ENCODE peak calls at places on chromosomes 7 and 10, in ten cellular contexts. One of them, this sample, is unnamed.

GRCh38 chr7:71488308-71488707 is 356.4 kb downstream of the GALNT17 start:
- DNase-seq in GOT3: no peak
- DNase-seq in heart right ventricle: no peak
- DNase-seq in stimulated activated effector memory CD8-positive, alpha-beta T cell treated with anti-CD3 and anti-CD28 coated beads, Interleukin-12 subunit alpha, Interleukin-12 subunit beta, amount 100 ng/mL, for 72 hours: no peak
- DNase-seq in GM23338: no peak
- DNase-seq in AG10803: peak
- DNase-seq in EH: no peak
- DNase-seq in AG08395: peak
- DNase-seq in cardiac muscle cell: no peak
- DNase-seq in germinal center: no peak
- DNase-seq in this sample: peak

GRCh38 chr7:22039696-22040095 is 94.0 kb upstream of the CDCA7L start:
- DNase-seq in germinal center: no peak
- DNase-seq in cardiac muscle cell: no peak
- DNase-seq in AG10803: no peak
- DNase-seq in GM23338: no peak
- DNase-seq in GOT3: no peak
- DNase-seq in heart right ventricle: no peak
- DNase-seq in EH: no peak
- DNase-seq in AG08395: no peak
- DNase-seq in stimulated activated effector memory CD8-positive, alpha-beta T cell treated with anti-CD3 and anti-CD28 coated beads, Interleukin-12 subunit alpha, Interleukin-12 subunit beta, amount 100 ng/mL, for 72 hours: no peak
- DNase-seq in this sample: no peak

GRCh38 chr7:80411621-80412020 is 100.2 kb downstream of the GNAT3 start:
- DNase-seq in GM23338: no peak
- DNase-seq in GOT3: no peak
- DNase-seq in germinal center: no peak
- DNase-seq in AG08395: peak
- DNase-seq in EH: peak
- DNase-seq in AG10803: peak
- DNase-seq in cardiac muscle cell: no peak
- DNase-seq in stimulated activated effector memory CD8-positive, alpha-beta T cell treated with anti-CD3 and anti-CD28 coated beads, Interleukin-12 subunit alpha, Interleukin-12 subunit beta, amount 100 ng/mL, for 72 hours: no peak
- DNase-seq in heart right ventricle: no peak
- DNase-seq in this sample: no peak

GRCh38 chr10:6473430-6473829 is 106.6 kb downstream of the PRKCQ start:
- DNase-seq in stimulated activated effector memory CD8-positive, alpha-beta T cell treated with anti-CD3 and anti-CD28 coated beads, Interleukin-12 subunit alpha, Interleukin-12 subunit beta, amount 100 ng/mL, for 72 hours: no peak
- DNase-seq in cardiac muscle cell: no peak
- DNase-seq in GOT3: no peak
- DNase-seq in EH: peak
- DNase-seq in AG10803: no peak
- DNase-seq in AG08395: no peak
- DNase-seq in GM23338: no peak
- DNase-seq in heart right ventricle: no peak
- DNase-seq in germinal center: no peak
- DNase-seq in this sample: no peak

GRCh38 chr7:121266307-121266894 is 62.4 kb upstream of the WNT16 start:
- DNase-seq in stimulated activated effector memory CD8-positive, alpha-beta T cell treated with anti-CD3 and anti-CD28 coated beads, Interleukin-12 subunit alpha, Interleukin-12 subunit beta, amount 100 ng/mL, for 72 hours: no peak
- DNase-seq in AG10803: no peak
- DNase-seq in AG08395: no peak
- DNase-seq in cardiac muscle cell: no peak
- DNase-seq in heart right ventricle: no peak
- DNase-seq in germinal center: no peak
- DNase-seq in GOT3: no peak
- DNase-seq in EH: no peak
- DNase-seq in GM23338: no peak
- DNase-seq in this sample: no peak

GRCh38 chr7:150979706-150980390 is 1.7 kb upstream of the KCNH2 start:
- DNase-seq in AG10803: no peak
- DNase-seq in germinal center: no peak
- DNase-seq in GM23338: no peak
- DNase-seq in stimulated activated effector memory CD8-positive, alpha-beta T cell treated with anti-CD3 and anti-CD28 coated beads, Interleukin-12 subunit alpha, Interleukin-12 subunit beta, amount 100 ng/mL, for 72 hours: no peak
- DNase-seq in cardiac muscle cell: no peak
- DNase-seq in EH: no peak
- DNase-seq in heart right ventricle: no peak
- DNase-seq in AG08395: no peak
- DNase-seq in GOT3: no peak
- DNase-seq in this sample: no peak

GRCh38 chr10:78165172-78165571 is 131.5 kb downstream of the RPS24 start:
- DNase-seq in germinal center: no peak
- DNase-seq in stimulated activated effector memory CD8-positive, alpha-beta T cell treated with anti-CD3 and anti-CD28 coated beads, Interleukin-12 subunit alpha, Interleukin-12 subunit beta, amount 100 ng/mL, for 72 hours: no peak
- DNase-seq in GM23338: no peak
- DNase-seq in heart right ventricle: no peak
- DNase-seq in EH: no peak
- DNase-seq in AG10803: no peak
- DNase-seq in cardiac muscle cell: no peak
- DNase-seq in AG08395: no peak
- DNase-seq in GOT3: no peak
- DNase-seq in this sample: no peak

GRCh38 chr7:40680657-40681056 is 545.9 kb downstream of the SUGCT start:
- DNase-seq in stimulated activated effector memory CD8-positive, alpha-beta T cell treated with anti-CD3 and anti-CD28 coated beads, Interleukin-12 subunit alpha, Interleukin-12 subunit beta, amount 100 ng/mL, for 72 hours: no peak
- DNase-seq in GOT3: no peak
- DNase-seq in heart right ventricle: no peak
- DNase-seq in AG08395: no peak
- DNase-seq in AG10803: peak
- DNase-seq in GM23338: peak
- DNase-seq in cardiac muscle cell: no peak
- DNase-seq in germinal center: peak
- DNase-seq in EH: peak
- DNase-seq in this sample: peak

GRCh38 chr10:18713077-18713476 is 53.8 kb downstream of the ARL5B start:
- DNase-seq in AG08395: peak
- DNase-seq in GM23338: no peak
- DNase-seq in cardiac muscle cell: no peak
- DNase-seq in GOT3: no peak
- DNase-seq in EH: peak
- DNase-seq in heart right ventricle: no peak
- DNase-seq in stimulated activated effector memory CD8-positive, alpha-beta T cell treated with anti-CD3 and anti-CD28 coated beads, Interleukin-12 subunit alpha, Interleukin-12 subunit beta, amount 100 ng/mL, for 72 hours: no peak
- DNase-seq in germinal center: no peak
- DNase-seq in AG10803: peak
- DNase-seq in this sample: peak

GRCh38 chr7:128381161-128381821 is 19.8 kb upstream of the PRRT4 start:
- DNase-seq in AG10803: no peak
- DNase-seq in GM23338: peak
- DNase-seq in germinal center: peak
- DNase-seq in EH: no peak
- DNase-seq in GOT3: no peak
- DNase-seq in cardiac muscle cell: peak
- DNase-seq in heart right ventricle: no peak
- DNase-seq in stimulated activated effector memory CD8-positive, alpha-beta T cell treated with anti-CD3 and anti-CD28 coated beads, Interleukin-12 subunit alpha, Interleukin-12 subunit beta, amount 100 ng/mL, for 72 hours: peak
- DNase-seq in AG08395: no peak
- DNase-seq in this sample: no peak

GRCh38 chr7:65438593-65438992 is 64.9 kb downstream of the ZNF92 start:
- DNase-seq in EH: peak
- DNase-seq in cardiac muscle cell: no peak
- DNase-seq in GOT3: no peak
- DNase-seq in stimulated activated effector memory CD8-positive, alpha-beta T cell treated with anti-CD3 and anti-CD28 coated beads, Interleukin-12 subunit alpha, Interleukin-12 subunit beta, amount 100 ng/mL, for 72 hours: no peak
- DNase-seq in heart right ventricle: no peak
- DNase-seq in germinal center: no peak
- DNase-seq in AG08395: peak
- DNase-seq in GM23338: no peak
- DNase-seq in AG10803: peak
- DNase-seq in this sample: peak

GRCh38 chr10:69684020-69684980 is 54.3 kb downstream of the FAM241B start:
- DNase-seq in heart right ventricle: peak
- DNase-seq in GOT3: no peak
- DNase-seq in EH: peak
- DNase-seq in cardiac muscle cell: peak
- DNase-seq in GM23338: no peak
- DNase-seq in AG10803: no peak
- DNase-seq in AG08395: peak
- DNase-seq in stimulated activated effector memory CD8-positive, alpha-beta T cell treated with anti-CD3 and anti-CD28 coated beads, Interleukin-12 subunit alpha, Interleukin-12 subunit beta, amount 100 ng/mL, for 72 hours: no peak
- DNase-seq in germinal center: no peak
- DNase-seq in this sample: peak

GRCh38 chr10:88149906-88150305 is 286.5 kb downstream of the PTEN start:
- DNase-seq in AG10803: peak
- DNase-seq in GM23338: no peak
- DNase-seq in AG08395: peak
- DNase-seq in GOT3: no peak
- DNase-seq in EH: peak
- DNase-seq in heart right ventricle: no peak
- DNase-seq in cardiac muscle cell: no peak
- DNase-seq in stimulated activated effector memory CD8-positive, alpha-beta T cell treated with anti-CD3 and anti-CD28 coated beads, Interleukin-12 subunit alpha, Interleukin-12 subunit beta, amount 100 ng/mL, for 72 hours: no peak
- DNase-seq in germinal center: no peak
- DNase-seq in this sample: no peak

GRCh38 chr10:33352154-33352553 is 17.7 kb upstream of the NRP1 start:
- DNase-seq in cardiac muscle cell: no peak
- DNase-seq in stimulated activated effector memory CD8-positive, alpha-beta T cell treated with anti-CD3 and anti-CD28 coated beads, Interleukin-12 subunit alpha, Interleukin-12 subunit beta, amount 100 ng/mL, for 72 hours: no peak
- DNase-seq in GOT3: no peak
- DNase-seq in GM23338: no peak
- DNase-seq in AG10803: no peak
- DNase-seq in AG08395: peak
- DNase-seq in germinal center: no peak
- DNase-seq in EH: peak
- DNase-seq in heart right ventricle: no peak
- DNase-seq in this sample: peak

GRCh38 chr7:16978358-16979244 is 96.8 kb upstream of the AGR3 start:
- DNase-seq in heart right ventricle: no peak
- DNase-seq in germinal center: no peak
- DNase-seq in GOT3: no peak
- DNase-seq in stimulated activated effector memory CD8-positive, alpha-beta T cell treated with anti-CD3 and anti-CD28 coated beads, Interleukin-12 subunit alpha, Interleukin-12 subunit beta, amount 100 ng/mL, for 72 hours: no peak
- DNase-seq in GM23338: peak
- DNase-seq in EH: peak
- DNase-seq in cardiac muscle cell: no peak
- DNase-seq in AG08395: peak
- DNase-seq in AG10803: peak
- DNase-seq in this sample: peak

GRCh38 chr10:3924344-3924743 is 139.3 kb upstream of the KLF6 start:
- DNase-seq in germinal center: no peak
- DNase-seq in GOT3: no peak
- DNase-seq in EH: peak
- DNase-seq in AG10803: peak
- DNase-seq in heart right ventricle: no peak
- DNase-seq in GM23338: no peak
- DNase-seq in AG08395: peak
- DNase-seq in stimulated activated effector memory CD8-positive, alpha-beta T cell treated with anti-CD3 and anti-CD28 coated beads, Interleukin-12 subunit alpha, Interleukin-12 subunit beta, amount 100 ng/mL, for 72 hours: no peak
- DNase-seq in cardiac muscle cell: no peak
- DNase-seq in this sample: peak

GRCh38 chr7:2966466-2967078 is 77.1 kb downstream of the CARD11 start:
- DNase-seq in AG08395: no peak
- DNase-seq in GOT3: no peak
- DNase-seq in GM23338: no peak
- DNase-seq in cardiac muscle cell: no peak
- DNase-seq in EH: no peak
- DNase-seq in stimulated activated effector memory CD8-positive, alpha-beta T cell treated with anti-CD3 and anti-CD28 coated beads, Interleukin-12 subunit alpha, Interleukin-12 subunit beta, amount 100 ng/mL, for 72 hours: no peak
- DNase-seq in AG10803: no peak
- DNase-seq in germinal center: no peak
- DNase-seq in heart right ventricle: no peak
- DNase-seq in this sample: no peak

GRCh38 chr10:96281444-96282029 is 10.2 kb upstream of the BLNK start:
- DNase-seq in cardiac muscle cell: no peak
- DNase-seq in AG08395: no peak
- DNase-seq in stimulated activated effector memory CD8-positive, alpha-beta T cell treated with anti-CD3 and anti-CD28 coated beads, Interleukin-12 subunit alpha, Interleukin-12 subunit beta, amount 100 ng/mL, for 72 hours: no peak
- DNase-seq in EH: no peak
- DNase-seq in GOT3: no peak
- DNase-seq in AG10803: no peak
- DNase-seq in germinal center: no peak
- DNase-seq in GM23338: no peak
- DNase-seq in heart right ventricle: no peak
- DNase-seq in this sample: no peak

GRCh38 chr10:52706347-52707070 is 66.1 kb downstream of the MBL2 start:
- DNase-seq in germinal center: no peak
- DNase-seq in AG08395: peak
- DNase-seq in AG10803: peak
- DNase-seq in cardiac muscle cell: no peak
- DNase-seq in stimulated activated effector memory CD8-positive, alpha-beta T cell treated with anti-CD3 and anti-CD28 coated beads, Interleukin-12 subunit alpha, Interleukin-12 subunit beta, amount 100 ng/mL, for 72 hours: no peak
- DNase-seq in GM23338: no peak
- DNase-seq in heart right ventricle: no peak
- DNase-seq in GOT3: no peak
- DNase-seq in EH: peak
- DNase-seq in this sample: peak

GRCh38 chr7:101586078-101586941 is 42.8 kb downstream of the MYL10 start:
- DNase-seq in GOT3: no peak
- DNase-seq in cardiac muscle cell: no peak
- DNase-seq in GM23338: peak
- DNase-seq in germinal center: no peak
- DNase-seq in heart right ventricle: no peak
- DNase-seq in AG10803: no peak
- DNase-seq in stimulated activated effector memory CD8-positive, alpha-beta T cell treated with anti-CD3 and anti-CD28 coated beads, Interleukin-12 subunit alpha, Interleukin-12 subunit beta, amount 100 ng/mL, for 72 hours: no peak
- DNase-seq in AG08395: no peak
- DNase-seq in EH: no peak
- DNase-seq in this sample: no peak

GRCh38 chr10:91909178-91909677 is at the start of gene FGFBP3:
- DNase-seq in stimulated activated effector memory CD8-positive, alpha-beta T cell treated with anti-CD3 and anti-CD28 coated beads, Interleukin-12 subunit alpha, Interleukin-12 subunit beta, amount 100 ng/mL, for 72 hours: no peak
- DNase-seq in AG10803: peak
- DNase-seq in GOT3: no peak
- DNase-seq in germinal center: no peak
- DNase-seq in GM23338: peak
- DNase-seq in EH: peak
- DNase-seq in heart right ventricle: no peak
- DNase-seq in AG08395: no peak
- DNase-seq in cardiac muscle cell: peak
- DNase-seq in this sample: peak

GRCh38 chr10:74956555-74957111 is 130.2 kb downstream of the KAT6B start:
- DNase-seq in AG08395: no peak
- DNase-seq in AG10803: no peak
- DNase-seq in germinal center: no peak
- DNase-seq in GOT3: no peak
- DNase-seq in stimulated activated effector memory CD8-positive, alpha-beta T cell treated with anti-CD3 and anti-CD28 coated beads, Interleukin-12 subunit alpha, Interleukin-12 subunit beta, amount 100 ng/mL, for 72 hours: no peak
- DNase-seq in GM23338: no peak
- DNase-seq in heart right ventricle: no peak
- DNase-seq in EH: no peak
- DNase-seq in cardiac muscle cell: no peak
- DNase-seq in this sample: no peak

GRCh38 chr10:30502266-30503058 is 68.5 kb downstream of the MAP3K8 start:
- DNase-seq in AG08395: peak
- DNase-seq in GM23338: no peak
- DNase-seq in germinal center: peak
- DNase-seq in heart right ventricle: no peak
- DNase-seq in cardiac muscle cell: no peak
- DNase-seq in GOT3: no peak
- DNase-seq in stimulated activated effector memory CD8-positive, alpha-beta T cell treated with anti-CD3 and anti-CD28 coated beads, Interleukin-12 subunit alpha, Interleukin-12 subunit beta, amount 100 ng/mL, for 72 hours: peak
- DNase-seq in AG10803: peak
- DNase-seq in EH: peak
- DNase-seq in this sample: no peak

GRCh38 chr7:73366127-73366526 is 38.2 kb downstream of the FKBP6 start:
- DNase-seq in cardiac muscle cell: no peak
- DNase-seq in EH: no peak
- DNase-seq in stimulated activated effector memory CD8-positive, alpha-beta T cell treated with anti-CD3 and anti-CD28 coated beads, Interleukin-12 subunit alpha, Interleukin-12 subunit beta, amount 100 ng/mL, for 72 hours: no peak
- DNase-seq in GOT3: no peak
- DNase-seq in germinal center: no peak
- DNase-seq in AG10803: no peak
- DNase-seq in GM23338: no peak
- DNase-seq in heart right ventricle: no peak
- DNase-seq in AG08395: no peak
- DNase-seq in this sample: no peak

GRCh38 chr10:18650618-18651017 is 769 bp downstream of the NSUN6 start:
- DNase-seq in germinal center: no peak
- DNase-seq in AG08395: no peak
- DNase-seq in GOT3: no peak
- DNase-seq in AG10803: no peak
- DNase-seq in heart right ventricle: no peak
- DNase-seq in GM23338: no peak
- DNase-seq in EH: no peak
- DNase-seq in stimulated activated effector memory CD8-positive, alpha-beta T cell treated with anti-CD3 and anti-CD28 coated beads, Interleukin-12 subunit alpha, Interleukin-12 subunit beta, amount 100 ng/mL, for 72 hours: no peak
- DNase-seq in cardiac muscle cell: no peak
- DNase-seq in this sample: no peak

GRCh38 chr10:118742787-118743186 is 12.0 kb downstream of the CACUL1 start:
- DNase-seq in heart right ventricle: no peak
- DNase-seq in stimulated activated effector memory CD8-positive, alpha-beta T cell treated with anti-CD3 and anti-CD28 coated beads, Interleukin-12 subunit alpha, Interleukin-12 subunit beta, amount 100 ng/mL, for 72 hours: no peak
- DNase-seq in cardiac muscle cell: no peak
- DNase-seq in AG10803: peak
- DNase-seq in GM23338: no peak
- DNase-seq in EH: peak
- DNase-seq in germinal center: no peak
- DNase-seq in AG08395: no peak
- DNase-seq in GOT3: no peak
- DNase-seq in this sample: peak

GRCh38 chr10:10644317-10645111 is 373.2 kb upstream of the CELF2 start:
- DNase-seq in EH: peak
- DNase-seq in stimulated activated effector memory CD8-positive, alpha-beta T cell treated with anti-CD3 and anti-CD28 coated beads, Interleukin-12 subunit alpha, Interleukin-12 subunit beta, amount 100 ng/mL, for 72 hours: no peak
- DNase-seq in AG10803: peak
- DNase-seq in cardiac muscle cell: no peak
- DNase-seq in AG08395: peak
- DNase-seq in heart right ventricle: no peak
- DNase-seq in GOT3: no peak
- DNase-seq in GM23338: no peak
- DNase-seq in germinal center: no peak
- DNase-seq in this sample: peak

GRCh38 chr10:13053794-13054462 is 46.0 kb upstream of the OPTN start:
- DNase-seq in AG10803: no peak
- DNase-seq in EH: no peak
- DNase-seq in stimulated activated effector memory CD8-positive, alpha-beta T cell treated with anti-CD3 and anti-CD28 coated beads, Interleukin-12 subunit alpha, Interleukin-12 subunit beta, amount 100 ng/mL, for 72 hours: no peak
- DNase-seq in GM23338: peak
- DNase-seq in heart right ventricle: no peak
- DNase-seq in germinal center: no peak
- DNase-seq in GOT3: no peak
- DNase-seq in AG08395: no peak
- DNase-seq in cardiac muscle cell: no peak
- DNase-seq in this sample: no peak

This sample was measured in astrocyte of the spinal cord.